ENCODE peak calls at places on chromosomes 11 and 22, in six cellular contexts. P is stomach, S is tibial artery, E is right atrium auricular region, N is bronchial epithelial cell, U is fibroblast of lung. W is an unnamed sample.

GRCh38 chr22:37416806-37417205 is 10.5 kb downstream of the ELFN2 start:
- DNase-seq in P (no peak), S (no peak), E (no peak), N (no peak), U (no peak), W (no peak)

GRCh38 chr22:38218661-38219331 is 17.0 kb downstream of the MAFF start:
- DNase-seq in P (peak), S (peak), E (peak), N (peak), U (peak), W (no peak)

GRCh38 chr11:88231894-88232482 is 56.7 kb upstream of the RAB38 start:
- DNase-seq in P (no peak), S (no peak), E (no peak), N (peak), U (peak), W (peak)

GRCh38 chr22:32473388-32473952 is 1.1 kb upstream of the FBXO7 start:
- DNase-seq in P (no peak), S (no peak), E (no peak), N (peak), U (peak), W (peak)

GRCh38 chr11:31995525-31996123 is 95.2 kb upstream of the RCN1 start:
- DNase-seq in P (no peak), S (no peak), E (no peak), N (no peak), U (peak), W (peak)

GRCh38 chr22:28570697-28571373 is 108.8 kb downstream of the TTC28 start:
- DNase-seq in P (no peak), S (no peak), E (no peak), N (peak), U (peak), W (no peak)

GRCh38 chr11:17781221-17781620 is 46.6 kb downstream of the KCNC1 start:
- DNase-seq in P (no peak), S (no peak), E (no peak), N (peak), U (no peak), W (no peak)

GRCh38 chr11:61900251-61900650 is 8.9 kb upstream of the FADS3 start:
- DNase-seq in P (no peak), S (no peak), E (no peak), N (no peak), U (no peak), W (no peak)

GRCh38 chr11:58616594-58616993 is 5.9 kb upstream of the CNTF start:
- DNase-seq in P (no peak), S (no peak), E (peak), N (peak), U (peak), W (no peak)

GRCh38 chr11:2166091-2166851 is 5.3 kb upstream of the INS start:
- DNase-seq in P (peak), S (no peak), E (no peak), N (no peak), U (peak), W (no peak)

GRCh38 chr22:23155831-23156230 is 10.6 kb downstream of the RAB36 start:
- DNase-seq in P (no peak), S (no peak), E (no peak), N (no peak), U (no peak), W (no peak)

GRCh38 chr11:91373497-91373896 is 851.1 kb upstream of the FAT3 start:
- DNase-seq in P (no peak), S (no peak), E (no peak), N (no peak), U (no peak), W (no peak)

GRCh38 chr11:105937331-105937730 is 84.7 kb downstream of the MSANTD4 start:
- DNase-seq in P (no peak), S (no peak), E (no peak), N (peak), U (peak), W (no peak)

GRCh38 chr11:100672483-100673038 is 14.5 kb upstream of the ARHGAP42 start:
- DNase-seq in P (no peak), S (no peak), E (no peak), N (no peak), U (peak), W (no peak)

GRCh38 chr11:43282607-43283440 is 29.0 kb upstream of the API5 start:
- DNase-seq in P (no peak), S (no peak), E (no peak), N (peak), U (peak), W (peak)

GRCh38 chr22:19962909-19963806 is 21.5 kb upstream of the TXNRD2 start:
- DNase-seq in P (peak), S (no peak), E (no peak), N (peak), U (no peak), W (no peak)

GRCh38 chr22:17119481-17120202 is 1.5 kb downstream of the TMEM121B start:
- DNase-seq in P (no peak), S (no peak), E (no peak), N (no peak), U (peak), W (no peak)
- H3K4me3 ChIP-seq in P (no peak), S (no peak), E (no peak), N (no peak), U (no peak), W (no peak)

DNA sequence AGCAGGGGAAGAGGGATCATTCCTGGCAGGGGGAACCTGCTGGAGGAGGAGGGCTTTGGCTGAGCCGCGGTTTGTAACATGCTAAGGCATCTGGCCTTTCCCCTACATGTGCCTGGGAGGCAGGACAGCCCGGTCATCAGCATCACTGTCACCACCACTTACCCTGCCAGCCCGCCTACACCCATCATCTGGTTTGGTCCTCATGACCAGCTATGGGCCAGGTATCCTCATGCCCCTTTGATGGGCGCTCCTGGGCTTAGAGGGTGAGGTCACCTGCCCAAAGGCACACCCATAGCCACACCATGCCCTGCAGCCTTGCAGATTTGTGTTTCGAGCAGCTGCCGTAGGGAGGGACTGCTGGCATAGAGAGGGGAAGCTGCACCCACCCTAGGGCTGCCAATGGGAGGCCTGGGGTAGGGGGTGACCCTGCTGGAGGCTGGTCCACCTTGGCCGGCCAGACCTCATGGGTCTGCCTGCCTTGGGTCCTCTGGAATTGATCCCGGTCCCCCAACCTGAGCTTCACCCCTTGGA is 2.6 kb downstream of the MRGPRF start:
- DNase-seq in P (no peak), S (no peak), E (no peak), N (peak), U (peak), W (no peak)
- H3K4me3 ChIP-seq in P (peak), S (peak), E (peak), N (no peak), U (peak), W (no peak)

GRCh38 chr22:44181033-44181911 is 547 bp downstream of the PARVG start:
- DNase-seq in P (peak), S (no peak), E (no peak), N (no peak), U (no peak), W (no peak)

GRCh38 chr22:44181912-44182590 is 1.3 kb downstream of the PARVG start:
- DNase-seq in P (no peak), S (no peak), E (no peak), N (no peak), U (no peak), W (no peak)

GRCh38 chr22:44179196-44179988 is 1.3 kb upstream of the PARVG start:
- DNase-seq in P (no peak), S (no peak), E (no peak), N (no peak), U (no peak), W (no peak)

GRCh38 chr22:44179989-44180705 is 578 bp upstream of the PARVG start:
- DNase-seq in P (no peak), S (no peak), E (no peak), N (no peak), U (no peak), W (no peak)

DNA sequence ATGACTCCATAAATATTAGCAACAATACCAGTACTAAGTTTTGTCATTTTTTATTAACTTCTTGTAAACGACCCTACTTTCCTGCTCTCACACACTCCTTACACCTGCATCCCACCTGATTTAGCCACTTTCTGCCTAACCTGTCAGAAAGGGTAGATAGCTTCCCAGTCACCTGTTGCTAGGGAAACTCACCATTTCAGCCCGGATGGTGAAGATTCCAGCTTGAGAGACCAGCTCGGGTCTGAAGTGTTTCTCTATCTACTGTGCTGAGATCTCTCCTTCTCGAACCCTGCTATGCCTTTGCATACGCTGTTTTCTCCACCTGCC is at the start of gene PARVG:
- DNase-seq in P (no peak), S (no peak), E (no peak), N (peak), U (no peak), W (peak)
- H3K4me3 ChIP-seq in P (peak), S (peak), E (no peak), N (no peak), U (no peak), W (no peak)

DNA sequence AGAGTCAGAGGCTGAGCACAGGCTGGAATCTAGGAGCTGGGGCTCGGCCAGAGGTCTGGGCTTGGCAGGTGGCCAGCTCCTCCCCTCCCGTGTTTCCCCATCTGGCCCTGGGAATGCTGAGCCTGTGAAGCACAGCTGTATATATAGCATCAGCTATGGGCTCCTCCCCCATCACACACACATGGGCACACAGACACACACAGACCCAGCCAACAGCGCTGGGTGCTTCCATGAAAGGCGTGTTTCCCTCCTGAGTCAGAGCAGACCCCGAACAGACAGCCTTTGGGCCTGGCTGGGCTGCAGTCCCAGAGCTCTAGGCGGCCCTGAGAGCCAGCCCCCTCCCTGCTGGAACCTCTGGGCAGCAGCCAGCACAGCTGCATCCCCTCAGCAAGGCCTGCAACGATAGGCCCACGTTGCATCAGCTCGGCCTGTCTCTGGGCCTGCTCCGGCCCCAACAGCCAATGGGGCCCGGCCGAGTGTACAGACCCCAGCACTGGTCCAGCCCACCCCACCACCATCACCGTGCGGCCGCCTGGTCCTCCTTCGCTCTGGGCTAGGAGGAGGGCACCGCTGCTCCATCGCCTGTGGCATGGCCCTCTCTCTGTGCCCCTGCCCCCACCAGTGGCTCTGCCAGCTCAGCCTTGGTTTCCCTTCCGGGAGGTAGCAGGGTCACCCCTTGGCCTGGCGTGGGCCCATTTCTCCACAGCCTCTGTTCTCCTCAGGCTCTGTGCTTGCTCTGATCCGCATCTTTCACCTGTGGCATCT is 7.6 kb upstream of the SERPINH1 start:
- DNase-seq in P (peak), S (peak), E (peak), N (no peak), U (peak), W (no peak)
- H3K4me3 ChIP-seq in P (no peak), S (peak), E (no peak), N (no peak), U (peak), W (no peak)

GRCh38 chr11:78312712-78313111 is 104.9 kb downstream of the GAB2 start:
- DNase-seq in P (no peak), S (no peak), E (no peak), N (no peak), U (no peak), W (no peak)
- H3K4me3 ChIP-seq in P (no peak), S (no peak), E (no peak), N (no peak), U (no peak), W (no peak)

DNA sequence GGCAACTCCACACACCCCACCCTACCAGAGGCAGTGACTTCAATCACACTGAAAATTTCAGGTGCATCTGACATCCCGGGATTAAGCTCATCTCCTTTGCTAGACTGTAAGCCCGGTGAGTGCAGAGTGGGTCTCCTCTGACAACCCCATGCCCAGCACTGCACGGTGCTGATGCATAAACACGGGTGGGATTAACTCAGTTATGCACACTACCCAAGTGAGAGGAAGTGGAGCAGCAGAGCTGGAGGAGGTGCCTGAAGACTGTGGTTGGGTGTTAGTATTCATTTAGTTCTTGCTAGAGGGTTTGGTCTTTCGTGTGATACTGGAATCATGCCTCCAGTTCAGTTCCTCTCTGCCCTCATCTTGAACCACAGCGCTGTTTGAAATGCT is 6.5 kb downstream of the ARSA start:
- DNase-seq in P (no peak), S (peak), E (no peak), N (peak), U (no peak), W (peak)
- H3K4me3 ChIP-seq in P (peak), S (no peak), E (no peak), N (peak), U (no peak), W (peak)

GRCh38 chr11:35621620-35622019 is 3.4 kb downstream of the FJX1 start:
- DNase-seq in P (no peak), S (no peak), E (no peak), N (peak), U (no peak), W (no peak)
- H3K4me3 ChIP-seq in P (no peak), S (no peak), E (no peak), N (peak), U (no peak), W (no peak)

GRCh38 chr11:103920449-103920848 is 116.0 kb upstream of the DDI1 start:
- DNase-seq in P (no peak), S (no peak), E (no peak), N (peak), U (peak), W (no peak)
- H3K4me3 ChIP-seq in P (no peak), S (no peak), E (no peak), N (no peak), U (no peak), W (no peak)

GRCh38 chr11:14916403-14916802 is 24.4 kb upstream of the CYP2R1 start:
- DNase-seq in P (no peak), S (no peak), E (no peak), N (no peak), U (no peak), W (no peak)
- H3K4me3 ChIP-seq in P (no peak), S (no peak), E (no peak), N (no peak), U (no peak), W (no peak)

W was measured in OCI-LY7.